ENCODE peak calls at places on chromosomes 6 and 20, in nine cellular contexts. M is foreskin fibroblast; T is posterior vena cava; L is NB4; D is T-helper 9 cell; O is psoas muscle; R is GM12865; C is activated naive CD8-positive, alpha-beta T cell treated with anti-CD3 and anti-CD28 coated beads, Interleukin-2, amount 50 U/mL, for 24 hours; I is NCI-H1105. N is an unnamed sample.

GRCh38 chr20:58614984-58615760 is 35.9 kb upstream of the STX16 start:
- DNase-seq in M (no peak), I (no peak), T (no peak), C (no peak), D (no peak), L (no peak), R (no peak), O (no peak), N (no peak)

GRCh38 chr6:33579828-33580714 is at the start of gene BAK1:
- DNase-seq in D (peak; percentile 71), M (peak; percentile 97), O (peak; percentile 89), L (peak; percentile 94), C (peak; percentile 87), R (peak; percentile 94), T (peak; percentile 96), I (peak; percentile 92), N (peak; percentile 73)

GRCh38 chr6:16523550-16524379 is 237.5 kb downstream of the ATXN1 start:
- DNase-seq in O (no peak), I (no peak), D (no peak), C (no peak), T (no peak), M (peak; percentile 93), L (no peak), R (no peak), N (no peak)

GRCh38 chr6:37054580-37054979 is 49.1 kb downstream of the FGD2 start:
- DNase-seq in O (no peak), T (no peak), R (no peak), C (no peak), I (no peak), L (no peak), D (no peak), M (no peak), N (no peak)

GRCh38 chr6:130148181-130148580 is 74.6 kb downstream of the SAMD3 start:
- DNase-seq in L (peak; percentile 26), T (no peak), R (no peak), I (no peak), D (no peak), C (no peak), M (peak; percentile 7), O (no peak), N (no peak)

GRCh38 chr20:7851031-7851490 is 89.2 kb downstream of the HAO1 start:
- DNase-seq in D (no peak), R (no peak), C (no peak), I (no peak), L (no peak), M (peak; percentile 77), O (no peak), T (no peak), N (no peak)

GRCh38 chr20:41300383-41300782 is 17.1 kb downstream of the ZHX3 start:
- DNase-seq in L (no peak), C (no peak), D (no peak), R (no peak), O (no peak), I (no peak), T (no peak), M (no peak), N (no peak)

GRCh38 chr6:80489911-80490635 is 383.6 kb downstream of the BCKDHB start:
- DNase-seq in C (no peak), T (no peak), R (peak; percentile 53), L (no peak), I (no peak), M (no peak), O (no peak), D (no peak), N (no peak)

GRCh38 chr6:10391799-10392198 is 23.1 kb downstream of the TFAP2A start:
- DNase-seq in L (no peak), C (no peak), D (no peak), M (no peak), O (no peak), I (no peak), T (no peak), R (no peak), N (no peak)